ENCODE peak calls at places on chromosome 17, in eight cellular contexts. G is sigmoid colon, Y is AG10803, A is heart right ventricle, X is ovary, K is neural progenitor cell, S is astrocyte, M is body of pancreas. E is an unnamed sample.

GRCh38 chr17:50611639-50612038 is 23.0 kb upstream of the ABCC3 start:
- DNase-seq in G (no peak), Y (no peak), A (no peak), X (no peak), K (no peak), S (no peak), M (no peak), E (peak)

GRCh38 chr17:19237389-19238166 is 412 bp downstream of the EPN2 start:
- DNase-seq in G (peak), Y (no peak), A (peak), X (peak), K (peak), S (no peak), M (peak), E (no peak)

GRCh38 chr17:28475151-28475900 is 1.9 kb downstream of the SLC13A2 start:
- DNase-seq in G (peak), Y (no peak), A (no peak), X (no peak), K (no peak), S (no peak), M (no peak), E (peak)

GRCh38 chr17:82909322-82909904 is 69.6 kb upstream of the ZNF750 start:
- DNase-seq in G (no peak), Y (no peak), A (no peak), X (no peak), K (no peak), S (no peak), M (peak), E (no peak)

GRCh38 chr17:55672585-55673501 is 49.8 kb downstream of the TMEM100 start:
- DNase-seq in G (peak), Y (peak), A (no peak), X (no peak), K (no peak), S (peak), M (no peak), E (no peak)

GRCh38 chr17:13355054-13355453 is 246.7 kb downstream of the HS3ST3A1 start:
- DNase-seq in G (no peak), Y (no peak), A (no peak), X (no peak), K (no peak), S (no peak), M (no peak), E (no peak)

GRCh38 chr17:35898283-35899070 is 18.3 kb upstream of the CCL5 start:
- DNase-seq in G (no peak), Y (no peak), A (peak), X (no peak), K (no peak), S (no peak), M (peak), E (no peak)

GRCh38 chr17:45289316-45290268 is 27.2 kb downstream of the MAP3K14 start:
- DNase-seq in G (no peak), Y (no peak), A (no peak), X (no peak), K (no peak), S (no peak), M (peak), E (no peak)

GRCh38 chr17:56973520-56973919 is 4.4 kb upstream of the SCPEP1 start:
- DNase-seq in G (no peak), Y (no peak), A (no peak), X (no peak), K (no peak), S (peak), M (no peak), E (no peak)

GRCh38 chr17:17547210-17547764 is 44.2 kb downstream of the PEMT start:
- DNase-seq in G (no peak), Y (no peak), A (peak), X (no peak), K (no peak), S (no peak), M (no peak), E (no peak)

GRCh38 chr17:71460943-71461342 is 659.9 kb upstream of the SOX9 start:
- DNase-seq in G (no peak), Y (peak), A (no peak), X (no peak), K (peak), S (no peak), M (peak), E (peak)

GRCh38 chr17:42422958-42423712 is at the start of gene CAVIN1:
- DNase-seq in G (peak), Y (peak), A (peak), X (peak), K (peak), S (peak), M (peak), E (peak)

GRCh38 chr17:81329279-81329926 is 34.3 kb upstream of the SLC38A10 start:
- DNase-seq in G (peak), Y (peak), A (peak), X (peak), K (peak), S (peak), M (peak), E (peak)

GRCh38 chr17:73192894-73193701 is at the start of gene COG1:
- DNase-seq in G (peak), Y (peak), A (peak), X (peak), K (peak), S (peak), M (peak), E (peak)

GRCh38 chr17:73192219-73192893 is 499 bp upstream of the COG1 start:
- DNase-seq in G (peak), Y (peak), A (peak), X (peak), K (peak), S (peak), M (peak), E (peak)

GRCh38 chr17:73197141-73197540 is 4.3 kb downstream of the COG1 start:
- DNase-seq in G (no peak), Y (no peak), A (no peak), X (no peak), K (no peak), S (no peak), M (no peak), E (no peak)

GRCh38 chr17:73196500-73196899 is 3.6 kb downstream of the COG1 start:
- DNase-seq in G (peak), Y (peak), A (peak), X (peak), K (peak), S (no peak), M (peak), E (peak)

GRCh38 chr17:73194514-73195222 is 1.8 kb downstream of the COG1 start:
- DNase-seq in G (no peak), Y (peak), A (no peak), X (no peak), K (no peak), S (peak), M (no peak), E (peak)
- H3K4me3 ChIP-seq in G (no peak), Y (no peak), A (no peak), X (no peak), K (no peak), S (no peak), M (no peak), E (no peak)

DNA sequence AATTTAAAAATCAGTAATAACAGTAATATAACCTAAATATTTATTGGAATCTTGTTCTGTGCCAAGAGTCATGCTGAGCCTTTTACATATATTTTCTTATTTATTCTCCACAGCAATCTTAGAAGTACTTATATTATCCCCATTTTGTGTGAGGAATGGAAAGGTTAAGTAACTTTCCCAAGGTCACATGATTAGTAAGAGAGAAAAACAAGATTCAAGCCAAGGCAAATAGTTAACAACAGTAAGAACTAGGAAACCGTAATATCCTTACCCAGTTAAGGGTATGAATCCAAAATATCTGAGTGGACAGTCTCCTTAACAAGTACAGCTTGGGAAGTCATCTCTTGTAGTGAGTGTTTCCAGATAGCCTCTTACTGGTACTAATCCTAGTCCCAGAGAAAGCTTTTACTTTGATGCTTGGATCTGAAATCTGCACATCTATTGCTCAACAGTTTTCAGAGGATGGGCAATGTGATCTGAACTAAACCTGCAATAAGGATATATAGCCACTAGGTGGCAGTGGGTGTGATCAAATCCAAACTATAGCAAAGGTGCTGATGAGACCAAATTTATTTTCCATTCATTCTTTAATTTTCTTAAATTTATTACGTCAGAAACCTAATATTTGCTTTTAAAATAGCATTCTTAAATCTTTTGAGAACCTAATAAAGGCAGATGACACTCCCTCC is 23.3 kb downstream of the SHISA6 start:
- DNase-seq in G (no peak), Y (no peak), A (no peak), X (no peak), K (no peak), S (no peak), M (no peak), E (no peak)
- TF ChIP-seq CTCF in G (no peak), Y (peak), A (peak), X (no peak), K (peak), S (no peak), M (no peak), E (no peak)

DNA sequence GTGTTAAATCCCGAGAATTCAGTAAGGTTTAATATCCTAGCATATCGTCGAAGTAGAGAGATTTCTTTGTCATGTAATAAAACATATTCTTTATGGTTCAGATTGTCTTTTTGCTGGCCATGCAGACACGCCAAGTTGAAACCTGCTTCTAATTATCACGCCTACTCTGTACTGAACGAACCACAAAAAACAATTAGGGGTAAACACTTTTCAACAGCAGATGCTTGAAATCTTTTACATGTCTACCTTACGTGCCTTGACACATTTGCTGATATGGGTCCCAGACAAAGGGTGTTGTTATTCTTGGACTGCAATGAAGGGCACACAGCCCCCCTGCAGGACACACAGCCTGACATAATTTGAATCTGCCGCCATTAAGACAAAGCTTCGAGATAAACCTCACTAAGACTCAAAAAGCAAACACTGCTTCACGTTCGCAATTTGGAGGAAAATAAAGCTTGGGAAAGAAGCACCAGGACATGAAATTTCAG is 13.3 kb downstream of the WIPI1 start:
- DNase-seq in G (no peak), Y (peak), A (no peak), X (no peak), K (no peak), S (no peak), M (no peak), E (no peak)
- H3K4me3 ChIP-seq in G (no peak), Y (no peak), A (no peak), X (no peak), K (no peak), S (no peak), M (no peak), E (no peak)

DNA sequence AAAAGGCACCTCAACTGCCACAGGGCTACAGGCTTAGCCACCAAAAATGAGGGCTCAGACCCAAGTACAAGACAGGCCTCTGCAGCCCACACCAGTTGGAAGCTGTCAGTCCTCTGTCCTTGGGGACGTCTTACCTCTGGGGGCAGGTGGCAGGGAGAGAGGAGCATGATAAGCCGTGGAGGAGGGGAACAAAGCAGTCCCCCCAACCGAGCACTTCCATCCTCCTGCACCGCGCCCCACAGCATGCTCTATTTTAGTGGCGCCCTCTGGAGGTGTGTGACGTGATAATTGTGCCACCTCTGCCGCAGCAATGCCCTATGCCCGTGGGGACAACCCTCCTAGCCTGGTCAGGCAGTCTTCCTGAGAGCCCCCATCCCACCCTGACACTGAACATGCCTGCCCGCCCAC is 13.6 kb downstream of the G6PC3 start:
- DNase-seq in G (no peak), Y (no peak), A (no peak), X (no peak), K (peak), S (no peak), M (no peak), E (no peak)
- TF ChIP-seq CTCF in G (no peak), Y (peak), A (no peak), X (no peak), K (peak), S (peak), M (no peak), E (peak)

GRCh38 chr17:15946611-15947120 is 1.7 kb downstream of the ADORA2B start:
- DNase-seq in G (peak), Y (no peak), A (no peak), X (no peak), K (no peak), S (no peak), M (no peak), E (no peak)

GRCh38 chr17:15943971-15944719 is 785 bp upstream of the ADORA2B start:
- DNase-seq in G (peak), Y (no peak), A (no peak), X (no peak), K (no peak), S (no peak), M (no peak), E (no peak)

GRCh38 chr17:15947331-15947730 is 2.4 kb downstream of the ADORA2B start:
- DNase-seq in G (no peak), Y (peak), A (no peak), X (no peak), K (no peak), S (no peak), M (no peak), E (no peak)

GRCh38 chr17:15944720-15945492 is at the start of gene ADORA2B:
- DNase-seq in G (peak), Y (peak), A (peak), X (peak), K (peak), S (peak), M (peak), E (peak)

GRCh38 chr17:15945493-15946209 is 721 bp downstream of the ADORA2B start:
- DNase-seq in G (peak), Y (no peak), A (peak), X (peak), K (peak), S (no peak), M (no peak), E (peak)
- H3K4me3 ChIP-seq in G (peak), Y (peak), A (peak), X (peak), K (peak), S (peak), M (peak), E (peak)

GRCh38 chr17:47941246-47941997 is at the start of gene PNPO:
- DNase-seq in G (peak), Y (peak), A (peak), X (peak), K (peak), S (peak), M (peak), E (peak)
- TF ChIP-seq CTCF in G (no peak), Y (no peak), A (no peak), X (no peak), K (no peak), S (no peak), M (no peak), E (no peak)

DNA sequence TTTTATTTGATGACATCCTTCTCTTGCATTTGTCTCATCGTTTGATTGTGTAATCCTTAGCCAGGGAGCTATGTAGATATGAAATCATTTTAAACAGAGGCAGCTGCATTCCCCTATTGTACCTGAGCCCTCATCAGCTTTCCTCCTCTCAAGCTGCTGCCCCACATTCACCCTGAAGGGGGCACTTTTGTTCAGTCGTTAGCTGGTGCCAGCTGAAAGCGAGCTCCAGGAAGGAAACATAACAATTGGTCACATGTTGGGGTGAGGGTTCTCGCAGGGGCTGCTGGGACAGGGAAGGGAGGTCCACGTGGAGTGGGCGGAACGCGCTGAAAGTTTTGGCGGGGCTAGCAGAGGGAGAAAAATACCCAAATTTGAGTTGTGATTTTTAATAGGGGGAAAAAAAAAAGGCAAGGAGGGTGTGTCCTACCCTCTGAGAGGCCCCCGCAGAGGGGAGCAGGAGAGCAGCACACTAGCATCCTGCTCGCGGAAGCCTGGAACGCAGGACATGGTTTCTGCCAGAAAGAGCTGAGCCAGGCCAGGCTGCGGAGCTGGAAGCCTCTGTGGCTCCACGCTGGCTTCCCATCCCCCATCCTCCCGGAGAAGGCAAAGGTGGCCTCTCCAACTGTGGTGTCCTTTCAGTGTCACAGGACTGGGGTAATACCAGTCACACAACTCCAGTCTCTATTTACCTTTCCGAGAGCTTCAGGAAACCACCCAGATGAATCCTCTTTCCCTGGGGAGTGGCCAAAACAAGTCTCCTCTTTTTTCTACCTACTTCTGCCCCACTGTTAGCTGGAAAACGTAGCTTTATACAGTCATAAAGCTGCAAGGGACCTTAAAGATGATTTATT is 8.4 kb upstream of the MSL1 start:
- DNase-seq in G (peak), Y (peak), A (peak), X (peak), K (peak), S (peak), M (peak), E (peak)
- H3K4me3 ChIP-seq in G (peak), Y (peak), A (peak), X (peak), K (peak), S (peak), M (no peak), E (peak)

E was measured in choroid plexus epithelial cell.